ENCODE peak calls at places on chromosome 4, in ten cellular contexts. X is cardiac fibroblast, G is tibial artery, S is RKO, L is H9, K is ELF-1, W is lower leg skin, Q is LoVo, A is mucosa of descending colon, M is NCI-H510A. E is an unnamed sample.

GRCh38 chr4:184397516-184398163 is 76.7 kb downstream of the IRF2 start:
- DNase-seq in X (peak), M (no peak), G (no peak), W (no peak), L (no peak), Q (no peak), A (no peak), S (no peak), K (no peak), E (no peak)

GRCh38 chr4:42568610-42569207 is 88.2 kb downstream of the ATP8A1 start:
- DNase-seq in M (peak), G (no peak), K (peak), W (peak), X (peak), Q (peak), L (peak), S (peak), A (peak), E (peak)

GRCh38 chr4:177012918-177013545 is 220.3 kb upstream of the VEGFC start:
- DNase-seq in L (no peak), K (no peak), Q (no peak), X (no peak), W (no peak), M (no peak), G (no peak), A (no peak), S (peak), E (no peak)

GRCh38 chr4:153809307-153809706 is 20.4 kb upstream of the SFRP2 start:
- DNase-seq in X (no peak), W (no peak), K (no peak), L (no peak), M (no peak), A (no peak), G (no peak), S (no peak), Q (no peak), E (no peak)

GRCh38 chr4:20464381-20464780 is 212.7 kb downstream of the SLIT2 start:
- DNase-seq in A (no peak), G (no peak), M (no peak), X (peak), K (no peak), S (peak), W (no peak), L (no peak), Q (no peak), E (no peak)

GRCh38 chr4:113020966-113021365 is 28.5 kb upstream of the ANK2 start:
- DNase-seq in Q (no peak), L (no peak), W (no peak), S (no peak), A (no peak), X (peak), K (no peak), G (no peak), M (no peak), E (no peak)

GRCh38 chr4:145954924-145955339 is 16.3 kb upstream of the ZNF827 start:
- DNase-seq in L (no peak), Q (peak), K (no peak), M (no peak), G (no peak), A (no peak), S (peak), W (no peak), X (peak), E (no peak)

GRCh38 chr4:102477657-102478056 is 23.5 kb upstream of the NFKB1 start:
- DNase-seq in K (no peak), X (no peak), S (peak), M (no peak), A (no peak), G (no peak), W (no peak), Q (no peak), L (no peak), E (no peak)

GRCh38 chr4:40909363-40909876 is 159.7 kb downstream of the NSUN7 start:
- DNase-seq in X (peak), L (no peak), K (no peak), A (no peak), W (no peak), S (peak), Q (peak), M (no peak), G (peak), E (peak)